ENCODE peak calls at places on chromosomes 12 and 14, in nine cellular contexts. S is colonic mucosa, P is BJ, H is dorsolateral prefrontal cortex, R is mucosa of descending colon, V is fibroblast of lung, C is A673, K is AG10803, U is A549. Y is an unnamed sample.

GRCh38 chr14:24252289-24253124 is 10.1 kb upstream of the TINF2 start:
- DNase-seq in S (no peak), P (no peak), H (no peak), R (no peak), V (no peak), C (no peak), K (no peak), U (no peak), Y (no peak)

GRCh38 chr12:74481078-74481477 is 56.6 kb upstream of the ATXN7L3B start:
- DNase-seq in S (no peak), P (no peak), H (no peak), R (no peak), V (no peak), C (no peak), K (no peak), U (no peak), Y (no peak)

GRCh38 chr12:110501378-110501721 is 561 bp downstream of the VPS29 start:
- DNase-seq in S (peak; percentile 64), P (no peak), H (no peak), R (peak; percentile 56), V (peak; percentile 73), C (peak; percentile 51), K (peak; percentile 46), U (peak; percentile 56), Y (no peak)

GRCh38 chr12:70154087-70154486 is 89.1 kb upstream of the CNOT2 start:
- DNase-seq in S (no peak), P (no peak), H (no peak), R (no peak), V (no peak), C (no peak), K (peak; percentile 2), U (no peak), Y (no peak)

GRCh38 chr12:26251600-26251999 is 56.2 kb downstream of the SSPN start:
- DNase-seq in S (no peak), P (no peak), H (no peak), R (no peak), V (peak; percentile 94), C (no peak), K (no peak), U (no peak), Y (no peak)

GRCh38 chr12:13097526-13097925 is 5.9 kb downstream of the GSG1 start:
- DNase-seq in S (no peak), P (no peak), H (no peak), R (no peak), V (no peak), C (peak; percentile 11), K (peak; percentile 44), U (no peak), Y (no peak)

GRCh38 chr12:47110011-47110541 is 30.3 kb upstream of the AMIGO2 start:
- DNase-seq in S (no peak), P (no peak), H (no peak), R (no peak), V (no peak), C (no peak), K (peak; percentile 89), U (no peak), Y (no peak)

GRCh38 chr12:107468182-107468581 is 217.4 kb upstream of the PWP1 start:
- DNase-seq in S (no peak), P (no peak), H (no peak), R (no peak), V (peak; percentile 36), C (no peak), K (no peak), U (no peak), Y (no peak)

GRCh38 chr12:96064266-96064665 is 28.9 kb upstream of the LTA4H start:
- DNase-seq in S (no peak), P (no peak), H (no peak), R (no peak), V (no peak), C (no peak), K (no peak), U (no peak), Y (no peak)

GRCh38 chr14:62528296-62528695 is 517.0 kb downstream of the KCNH5 start:
- DNase-seq in S (no peak), P (no peak), H (no peak), R (no peak), V (peak; percentile 56), C (no peak), K (no peak), U (no peak), Y (no peak)

GRCh38 chr14:61179776-61180398 is 101.3 kb downstream of the TMEM30B start:
- DNase-seq in S (no peak), P (no peak), H (no peak), R (no peak), V (peak; percentile 67), C (no peak), K (peak; percentile 56), U (no peak), Y (no peak)

GRCh38 chr12:88325828-88326214 is 183.7 kb downstream of the TMTC3 start:
- DNase-seq in S (no peak), P (no peak), H (no peak), R (no peak), V (peak; percentile 39), C (no peak), K (no peak), U (no peak), Y (no peak)

GRCh38 chr12:15563683-15564082 is 225.5 kb downstream of the EPS8 start:
- DNase-seq in S (peak; percentile 46), P (no peak), H (no peak), R (no peak), V (peak; percentile 68), C (no peak), K (peak; percentile 57), U (no peak), Y (no peak)

GRCh38 chr14:94654071-94654974 is 42.1 kb downstream of the SERPINA3 start:
- DNase-seq in S (no peak), P (no peak), H (no peak), R (no peak), V (no peak), C (no peak), K (no peak), U (no peak), Y (no peak)

GRCh38 chr12:28173440-28173839 is 16.8 kb upstream of the CCDC91 start:
- DNase-seq in S (no peak), P (no peak), H (no peak), R (no peak), V (no peak), C (no peak), K (no peak), U (no peak), Y (no peak)

GRCh38 chr12:28175098-28175589 is 15.1 kb upstream of the CCDC91 start:
- DNase-seq in S (no peak), P (no peak), H (no peak), R (no peak), V (no peak), C (no peak), K (no peak), U (no peak), Y (no peak)

GRCh38 chr12:28176295-28176694 is 14.0 kb upstream of the CCDC91 start:
- DNase-seq in S (no peak), P (no peak), H (no peak), R (no peak), V (no peak), C (no peak), K (no peak), U (no peak), Y (no peak)

GRCh38 chr12:28171356-28172060 is 18.7 kb upstream of the CCDC91 start:
- DNase-seq in S (no peak), P (no peak), H (no peak), R (no peak), V (peak; percentile 35), C (no peak), K (peak; percentile 3), U (no peak), Y (no peak)

GRCh38 chr12:28172434-28173030 is 17.7 kb upstream of the CCDC91 start:
- DNase-seq in S (peak; percentile 33), P (no peak), H (no peak), R (peak; percentile 46), V (peak; percentile 58), C (peak; percentile 77), K (peak; percentile 71), U (peak; percentile 50), Y (peak; percentile 18)
- TF ChIP-seq CTCF in S (peak; percentile 46), P (peak; percentile 72), H (no peak), R (peak; percentile 21), V (peak; percentile 87), C (peak; percentile 79), K (peak; percentile 87), U (peak; percentile 81), Y (peak; percentile 80)

GRCh38 chr14:34693228-34693939 is 21.0 kb downstream of the CFL2 start:
- DNase-seq in S (peak; percentile 57), P (no peak), H (no peak), R (peak; percentile 76), V (no peak), C (peak; percentile 23), K (no peak), U (peak; percentile 68), Y (no peak)
- H3K4me3 ChIP-seq in S (peak overlapping the region; percentile 25), P (no peak overlapping the region), H (no peak overlapping the region), R (no peak overlapping the region), V (no peak overlapping the region), C (no peak overlapping the region), K (no peak overlapping the region), U (peak overlapping the region; percentile 53), Y (no peak overlapping the region)

GRCh38 chr14:64391113-64391725 is 3.1 kb downstream of the MTHFD1 start:
- DNase-seq in S (no peak), P (no peak), H (no peak), R (no peak), V (no peak), C (no peak), K (no peak), U (no peak), Y (no peak)
- TF ChIP-seq CTCF in S (no peak), P (no peak), H (no peak), R (no peak), V (no peak), C (no peak), K (no peak), U (no peak), Y (no peak)

DNA sequence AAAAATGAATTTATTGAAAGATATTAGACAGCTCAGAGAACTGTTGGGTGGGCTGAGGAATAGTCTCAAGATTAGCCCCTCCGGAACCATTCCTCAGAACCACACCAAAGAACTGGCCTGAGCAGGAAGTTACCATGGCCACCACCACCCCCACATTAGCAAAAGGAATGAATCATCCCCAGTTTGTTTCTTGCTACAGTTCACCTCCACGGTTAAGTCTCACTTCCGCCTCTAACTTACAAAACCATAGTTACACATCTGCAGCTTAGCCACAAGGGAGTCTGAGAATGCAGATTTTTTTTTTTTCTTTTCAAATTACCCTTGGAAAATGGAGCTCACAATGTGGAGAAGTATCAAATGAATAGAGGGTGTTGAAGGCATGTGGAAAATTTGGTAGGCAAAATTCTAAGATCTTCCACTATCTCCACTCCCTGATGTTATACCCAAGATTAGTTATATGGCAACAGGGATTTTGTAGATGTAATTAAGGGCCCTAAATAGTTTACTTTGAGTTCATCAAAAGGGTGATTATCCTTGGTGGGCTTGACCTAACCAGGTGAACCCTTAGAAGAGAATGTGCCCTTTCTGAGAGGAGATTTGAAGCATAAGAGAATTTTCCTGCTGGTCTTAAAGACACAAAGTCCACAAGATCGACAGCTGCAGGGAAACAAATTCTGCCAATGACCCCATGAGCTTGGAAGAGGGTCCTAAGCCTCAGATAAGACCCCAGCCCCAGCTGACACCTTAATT is 129.8 kb upstream of the KRR1 start:
- DNase-seq in S (no peak), P (peak; percentile 42), H (no peak), R (peak; percentile 11), V (peak; percentile 99), C (peak; percentile 50), K (peak; percentile 91), U (peak; percentile 46), Y (no peak)
- H3K4me3 ChIP-seq in S (no peak overlapping the region), P (no peak overlapping the region), H (no peak overlapping the region), R (no peak overlapping the region), V (no peak overlapping the region), C (no peak overlapping the region), K (no peak overlapping the region), U (no peak overlapping the region), Y (no peak overlapping the region)

Y was measured in retinal pigment epithelial cell.